ENCODE peak calls at places on chromosomes 6 and 20, in seven cellular contexts. X is lower lobe of right lung, M is lower leg skin, G is endothelial cell, Q is heart left ventricle, I is fibroblast of mammary gland, W is uterus. P is an unnamed sample.
A peak's percentile ranks its signal among the peaks of the same experiment; 100 is the strongest.

GRCh38 chr20:63735859-63736718 is at the start of gene LIME1:
- DNase-seq in X (peak; percentile 56), M (peak; percentile 88), G (no peak), Q (peak; percentile 75), I (no peak), W (peak; percentile 25), P (no peak)

GRCh38 chr6:144314003-144314485 is 28.9 kb downstream of the UTRN start:
- DNase-seq in X (peak; percentile 87), M (peak; percentile 91), G (no peak), Q (peak; percentile 75), I (peak; percentile 78), W (peak; percentile 59), P (no peak)

GRCh38 chr6:169722362-169723199 is 1.7 kb downstream of the PHF10 start:
- DNase-seq in X (peak; percentile 64), M (peak; percentile 89), G (peak; percentile 42), Q (peak; percentile 76), I (peak; percentile 80), W (no peak), P (no peak)

GRCh38 chr6:56065408-56065807 is 182.0 kb downstream of the COL21A1 start:
- DNase-seq in X (no peak), M (no peak), G (no peak), Q (no peak), I (no peak), W (no peak), P (no peak)

GRCh38 chr6:24600903-24601302 is 45.1 kb downstream of the KIAA0319 start:
- DNase-seq in X (no peak), M (no peak), G (no peak), Q (no peak), I (no peak), W (no peak), P (no peak)

GRCh38 chr6:85802162-85802561 is 159.5 kb upstream of the SYNCRIP start:
- DNase-seq in X (no peak), M (no peak), G (no peak), Q (no peak), I (no peak), W (no peak), P (no peak)

GRCh38 chr20:58233393-58233792 is 4.9 kb upstream of the ANKRD60 start:
- DNase-seq in X (no peak), M (no peak), G (no peak), Q (no peak), I (no peak), W (no peak), P (no peak)

GRCh38 chr6:25007269-25007699 is 71.5 kb upstream of the RIPOR2 start:
- DNase-seq in X (no peak), M (no peak), G (no peak), Q (no peak), I (no peak), W (no peak), P (no peak)

GRCh38 chr6:5379647-5380242 is 118.4 kb downstream of the FARS2 start:
- DNase-seq in X (no peak), M (no peak), G (peak; percentile 69), Q (no peak), I (peak; percentile 55), W (no peak), P (no peak)

GRCh38 chr20:18724788-18725476 is 88.7 kb upstream of the SCP2D1 start:
- DNase-seq in X (no peak), M (no peak), G (no peak), Q (no peak), I (no peak), W (no peak), P (no peak)

DNA sequence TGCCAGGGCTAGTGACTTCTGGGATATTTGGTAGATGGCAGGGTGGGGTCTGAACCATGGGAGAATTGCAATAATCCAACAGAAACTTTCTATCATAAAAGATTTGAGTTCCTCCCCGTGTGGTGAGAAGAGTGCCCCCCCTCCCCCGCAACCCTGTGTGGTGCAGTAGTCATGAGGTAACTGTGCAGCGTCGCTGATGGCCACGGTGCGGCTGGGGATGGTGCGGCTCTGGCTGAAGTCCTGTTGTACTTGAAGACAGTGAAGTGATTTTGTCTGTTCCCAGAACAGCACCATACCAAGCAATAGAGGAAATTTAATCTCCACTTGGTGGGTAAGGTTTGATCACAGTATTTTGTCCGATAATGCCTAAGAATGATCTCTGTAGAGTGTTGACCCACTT is 654.8 kb upstream of the POU3F2 start:
- DNase-seq in X (no peak), M (peak; percentile 70), G (no peak), Q (no peak), I (no peak), W (no peak), P (no peak)
- TF ChIP-seq CTCF in X (no peak), M (no peak), G (no peak), Q (no peak), I (no peak), W (no peak), P (no peak)

GRCh38 chr6:50180646-50181045 is 130.9 kb upstream of the DEFB112 start:
- DNase-seq in X (no peak), M (no peak), G (no peak), Q (no peak), I (no peak), W (no peak), P (no peak)

GRCh38 chr6:50187212-50188055 is 137.7 kb upstream of the DEFB112 start:
- DNase-seq in X (no peak), M (no peak), G (no peak), Q (no peak), I (no peak), W (no peak), P (no peak)

GRCh38 chr6:50185006-50185405 is 135.3 kb upstream of the DEFB112 start:
- DNase-seq in X (no peak), M (no peak), G (peak; percentile 28), Q (no peak), I (peak; percentile 0), W (no peak), P (no peak)
- TF ChIP-seq CTCF in X (no peak), M (no peak), G (peak; percentile 56), Q (no peak), I (no peak), W (no peak), P (peak; percentile 61)

GRCh38 chr20:20864346-20865096 is 152.1 kb upstream of the RALGAPA2 start:
- DNase-seq in X (no peak), M (no peak), G (no peak), Q (no peak), I (peak; percentile 4), W (no peak), P (no peak)
- TF ChIP-seq CTCF in X (no peak), M (no peak), G (no peak), Q (peak; percentile 29), I (no peak), W (no peak), P (peak; percentile 69)

DNA sequence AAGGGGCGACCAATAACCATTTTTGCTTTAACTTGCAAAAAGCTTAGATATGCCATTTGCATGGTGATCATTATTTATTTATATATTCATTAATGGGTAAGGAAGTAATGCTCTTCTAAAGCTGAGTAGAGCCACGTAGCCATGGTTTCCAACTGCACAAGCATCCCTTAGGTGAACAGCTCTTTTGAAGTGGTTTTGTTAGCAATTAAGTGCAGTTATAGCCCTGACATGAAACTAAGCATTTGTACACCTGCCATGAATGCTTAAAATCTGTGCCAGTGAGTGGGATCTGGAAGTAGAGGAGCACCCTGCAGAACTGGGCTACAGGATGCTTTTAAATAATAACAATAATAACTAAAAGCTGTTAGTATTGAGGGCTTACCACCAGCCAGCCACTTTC is 19.1 kb downstream of the TRAF3IP2 start:
- DNase-seq in X (no peak), M (no peak), G (no peak), Q (no peak), I (no peak), W (no peak), P (no peak)
- TF ChIP-seq CTCF in X (no peak), M (no peak), G (no peak), Q (no peak), I (no peak), W (no peak), P (no peak)

DNA sequence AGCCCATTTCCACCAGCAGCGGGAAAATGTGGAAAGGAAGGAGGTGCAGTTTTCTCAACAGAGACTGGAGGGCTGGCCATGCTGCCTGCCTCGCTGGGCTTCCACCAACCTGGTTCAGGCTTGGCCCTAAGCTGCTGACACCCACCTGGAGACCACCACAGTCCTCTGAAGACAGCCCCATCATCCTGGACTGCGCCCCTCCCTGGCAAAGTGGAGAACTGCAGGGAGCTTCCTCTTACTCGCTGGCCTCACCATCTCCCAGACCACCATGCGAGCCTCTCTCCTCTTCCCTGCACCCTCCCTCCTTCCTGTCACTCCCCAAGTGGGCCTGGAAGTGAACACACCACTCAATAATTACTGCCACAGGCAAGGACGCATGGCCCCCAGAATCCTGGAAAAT is 71.5 kb downstream of the PSMG4 start:
- DNase-seq in X (no peak), M (no peak), G (no peak), Q (no peak), I (no peak), W (no peak), P (no peak)
- TF ChIP-seq CTCF in X (no peak), M (no peak), G (peak; percentile 35), Q (no peak), I (no peak), W (no peak), P (no peak)

GRCh38 chr6:119078449-119079287 is at the start of gene FAM184A:
- DNase-seq in X (peak; percentile 78), M (peak; percentile 87), G (peak; percentile 87), Q (peak; percentile 81), I (peak; percentile 61), W (peak; percentile 49), P (peak; percentile 77)
- TF ChIP-seq CTCF in X (peak; percentile 48), M (no peak), G (peak; percentile 43), Q (peak; percentile 3), I (no peak), W (no peak), P (peak; percentile 72)

GRCh38 chr20:49906101-49906604 is 9.2 kb downstream of the SPATA2 start:
- DNase-seq in X (no peak), M (peak; percentile 84), G (no peak), Q (no peak), I (no peak), W (no peak), P (no peak)
- TF ChIP-seq CTCF in X (no peak), M (no peak), G (no peak), Q (no peak), I (no peak), W (no peak), P (no peak)

GRCh38 chr6:112433457-112433856 is 86.3 kb downstream of the RFPL4B start:
- DNase-seq in X (no peak), M (no peak), G (no peak), Q (no peak), I (no peak), W (no peak), P (no peak)

GRCh38 chr6:112431803-112432202 is 84.7 kb downstream of the RFPL4B start:
- DNase-seq in X (no peak), M (no peak), G (no peak), Q (no peak), I (no peak), W (no peak), P (no peak)

GRCh38 chr6:112432853-112433252 is 85.7 kb downstream of the RFPL4B start:
- DNase-seq in X (no peak), M (no peak), G (no peak), Q (no peak), I (no peak), W (no peak), P (no peak)

GRCh38 chr6:112428477-112428876 is 81.3 kb downstream of the RFPL4B start:
- DNase-seq in X (no peak), M (no peak), G (no peak), Q (no peak), I (no peak), W (no peak), P (no peak)

GRCh38 chr6:112429226-112429625 is 82.1 kb downstream of the RFPL4B start:
- DNase-seq in X (no peak), M (no peak), G (peak; percentile 10), Q (no peak), I (no peak), W (no peak), P (no peak)
- TF ChIP-seq CTCF in X (no peak), M (no peak), G (no peak), Q (no peak), I (peak; percentile 10), W (no peak), P (peak; percentile 37)